ENCODE peak calls at places on chromosomes 6 and 20, in nine cellular contexts. U, X, J, Y, N, A, E, C and H are unnamed samples.

GRCh38 chr20:50396623-50397022 is 113.6 kb upstream of the PTPN1 start:
- DNase-seq in U (no peak), J (no peak), Y (no peak), C (no peak), A (no peak), X (no peak), E (no peak), N (no peak), H (no peak)

GRCh38 chr20:50919567-50919966 is 11.7 kb downstream of the ADNP start:
- DNase-seq in E (no peak), Y (peak; percentile 53), N (no peak), A (peak; percentile 70), U (no peak), C (peak; percentile 58), J (peak; percentile 91), X (no peak), H (peak; percentile 89)

GRCh38 chr20:44200371-44200770 is 10.2 kb downstream of the OSER1 start:
- DNase-seq in J (no peak), E (no peak), U (no peak), X (no peak), C (no peak), A (peak; percentile 21), Y (no peak), N (no peak), H (no peak)

GRCh38 chr6:165146456-165146855 is 162.9 kb downstream of the C6orf118 start:
- DNase-seq in C (no peak), U (no peak), N (peak; percentile 12), Y (no peak), E (no peak), J (no peak), X (no peak), A (no peak), H (no peak)

GRCh38 chr6:39892490-39893129 is 41.7 kb downstream of the MOCS1 start:
- DNase-seq in C (peak; percentile 44), U (peak; percentile 70), E (peak; percentile 74), J (peak; percentile 17), X (peak; percentile 54), A (peak; percentile 54), N (peak; percentile 72), Y (peak; percentile 26), H (peak; percentile 79)

GRCh38 chr6:3208096-3208774 is 19.2 kb downstream of the TUBB2B start:
- DNase-seq in C (no peak), E (no peak), N (no peak), U (peak; percentile 27), X (no peak), J (peak; percentile 91), A (peak; percentile 96), Y (peak; percentile 96), H (peak; percentile 98)

GRCh38 chr20:38260025-38260377 is 534 bp downstream of the KIAA1755 start:
- DNase-seq in N (no peak), A (peak; percentile 41), Y (peak; percentile 32), J (no peak), C (no peak), X (no peak), U (no peak), E (no peak), H (peak; percentile 50)

GRCh38 chr20:12394786-12395185 is 477.1 kb downstream of the BTBD3 start:
- DNase-seq in U (no peak), X (peak; percentile 28), J (peak; percentile 59), E (peak; percentile 69), Y (no peak), C (peak; percentile 70), N (peak; percentile 29), A (no peak), H (no peak)

GRCh38 chr6:166277021-166277420 is 31.2 kb downstream of the PRR18 start:
- DNase-seq in E (no peak), N (peak; percentile 44), A (peak; percentile 70), U (no peak), Y (peak; percentile 63), X (no peak), J (no peak), C (no peak), H (peak; percentile 53)

GRCh38 chr6:372336-372911 is 19.1 kb upstream of the IRF4 start:
- DNase-seq in A (no peak), U (no peak), N (no peak), C (no peak), X (no peak), E (no peak), J (no peak), Y (no peak), H (no peak)

GRCh38 chr6:53651149-53651763 is 14.3 kb downstream of the KLHL31 start:
- DNase-seq in N (peak; percentile 81), A (peak; percentile 65), Y (peak; percentile 45), X (peak; percentile 79), J (peak; percentile 79), C (peak; percentile 90), E (peak; percentile 70), U (peak; percentile 43), H (peak; percentile 88)

GRCh38 chr20:14879020-14879697 is 541.7 kb upstream of the FLRT3 start:
- DNase-seq in A (peak; percentile 81), X (peak; percentile 45), J (peak; percentile 95), Y (peak; percentile 77), U (no peak), E (no peak), N (no peak), C (peak; percentile 98), H (peak; percentile 95)

DNA sequence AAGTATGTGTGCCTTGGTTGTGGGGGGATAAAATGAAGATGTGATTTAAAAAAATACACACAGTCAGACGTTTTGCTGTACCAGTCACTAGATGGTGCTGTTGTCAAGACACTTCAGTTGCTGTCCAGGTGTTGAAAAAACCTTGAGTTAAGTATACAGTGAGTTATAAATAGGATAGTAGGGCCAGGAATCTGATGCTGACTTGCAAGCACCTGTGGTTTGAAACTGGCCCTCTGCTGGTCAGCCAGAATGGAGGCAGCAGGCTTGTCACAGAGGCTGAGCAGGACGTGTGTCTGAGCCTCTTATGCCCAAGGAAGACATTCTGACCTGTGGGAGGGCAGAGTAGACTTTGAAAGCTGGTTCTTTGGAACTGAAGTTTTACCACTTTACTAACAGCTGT is 27.8 kb downstream of the RNF8 start:
- DNase-seq in Y (peak; percentile 59), J (peak; percentile 68), X (peak; percentile 97), A (peak; percentile 72), E (peak; percentile 78), N (peak; percentile 70), U (peak; percentile 65), C (peak; percentile 88), H (peak; percentile 67)
- H3K9ac ChIP-seq in Y (no peak overlapping the region), J (no peak overlapping the region), X (peak overlapping the region; percentile 16), A (no peak overlapping the region), E (no peak overlapping the region), N (no peak overlapping the region), U (no peak overlapping the region), C (no peak overlapping the region), H (no peak overlapping the region)

DNA sequence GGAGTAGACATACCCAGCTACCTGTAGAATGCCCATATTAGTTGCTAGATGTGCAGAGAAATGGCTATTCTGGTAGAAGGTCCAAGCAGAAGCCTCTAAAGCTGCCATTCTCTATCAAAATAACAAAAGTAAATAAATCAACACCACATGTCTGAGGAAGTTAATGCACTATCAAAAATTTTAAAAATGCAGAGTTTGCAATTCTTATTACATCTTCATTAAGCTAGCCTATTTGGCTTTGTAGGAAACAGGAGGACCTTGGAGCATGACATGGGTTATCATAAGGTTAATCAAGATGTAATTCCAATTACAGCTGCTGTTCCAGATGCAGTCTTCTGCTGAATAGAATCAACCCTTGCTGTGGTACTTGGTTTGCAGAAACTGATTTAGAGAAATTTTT is 188.4 kb downstream of the TBX18 start:
- DNase-seq in E (no peak), A (no peak), C (no peak), J (no peak), N (no peak), U (no peak), Y (no peak), X (no peak), H (no peak)
- H3K79me2 ChIP-seq in E (no peaks in the 10 kb centered on the region), A (no peaks in the 10 kb centered on the region), C (no peaks in the 10 kb centered on the region), J (no peaks in the 10 kb centered on the region), N (no peaks in the 10 kb centered on the region), U (no peaks in the 10 kb centered on the region), Y (no peaks in the 10 kb centered on the region), X (no peaks in the 10 kb centered on the region), H (no peaks in the 10 kb centered on the region)

GRCh38 chr20:57618766-57619052 is 1.5 kb downstream of the ZBP1 start:
- DNase-seq in X (no peak), N (no peak), A (no peak), E (no peak), Y (no peak), U (no peak), C (no peak), J (no peak), H (no peak)
- H3K9ac ChIP-seq in X (peak overlapping the region; percentile 84), N (no peak overlapping the region), A (no peak overlapping the region), E (no peak overlapping the region), Y (no peak overlapping the region), U (no peak overlapping the region), C (no peak overlapping the region), J (no peak overlapping the region), H (no peak overlapping the region)

DNA sequence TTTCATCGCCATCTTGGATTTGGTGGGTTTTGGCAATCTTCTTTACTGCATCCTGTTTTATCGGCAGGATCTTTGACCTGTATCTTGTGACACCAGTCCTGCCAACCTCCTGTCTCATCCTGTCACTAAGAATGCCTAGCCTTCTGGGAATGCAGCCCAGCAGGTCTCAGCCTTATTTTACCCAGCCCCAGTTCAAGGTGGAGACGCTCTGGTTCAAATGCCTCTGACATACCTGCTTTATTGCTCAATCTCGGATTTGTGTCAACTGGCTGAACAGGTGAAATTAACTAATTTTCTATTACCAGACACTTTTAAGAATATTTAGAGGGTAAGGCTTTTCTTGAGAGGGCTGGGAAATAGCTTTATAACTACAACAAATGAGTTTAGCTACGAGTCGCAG is 102.5 kb downstream of the SASH1 start:
- DNase-seq in A (no peak), Y (no peak), U (no peak), X (no peak), N (no peak), J (no peak), E (no peak), C (peak; percentile 75), H (no peak)
- H3K79me2 ChIP-seq in A (no peaks in the 10 kb centered on the region), Y (no peaks in the 10 kb centered on the region), U (no peaks in the 10 kb centered on the region), X (no peaks in the 10 kb centered on the region), N (no peaks in the 10 kb centered on the region), J (no peaks in the 10 kb centered on the region), E (no peaks in the 10 kb centered on the region), C (no peaks in the 10 kb centered on the region), H (peaks cover 66% of the 10 kb centered on the region)

DNA sequence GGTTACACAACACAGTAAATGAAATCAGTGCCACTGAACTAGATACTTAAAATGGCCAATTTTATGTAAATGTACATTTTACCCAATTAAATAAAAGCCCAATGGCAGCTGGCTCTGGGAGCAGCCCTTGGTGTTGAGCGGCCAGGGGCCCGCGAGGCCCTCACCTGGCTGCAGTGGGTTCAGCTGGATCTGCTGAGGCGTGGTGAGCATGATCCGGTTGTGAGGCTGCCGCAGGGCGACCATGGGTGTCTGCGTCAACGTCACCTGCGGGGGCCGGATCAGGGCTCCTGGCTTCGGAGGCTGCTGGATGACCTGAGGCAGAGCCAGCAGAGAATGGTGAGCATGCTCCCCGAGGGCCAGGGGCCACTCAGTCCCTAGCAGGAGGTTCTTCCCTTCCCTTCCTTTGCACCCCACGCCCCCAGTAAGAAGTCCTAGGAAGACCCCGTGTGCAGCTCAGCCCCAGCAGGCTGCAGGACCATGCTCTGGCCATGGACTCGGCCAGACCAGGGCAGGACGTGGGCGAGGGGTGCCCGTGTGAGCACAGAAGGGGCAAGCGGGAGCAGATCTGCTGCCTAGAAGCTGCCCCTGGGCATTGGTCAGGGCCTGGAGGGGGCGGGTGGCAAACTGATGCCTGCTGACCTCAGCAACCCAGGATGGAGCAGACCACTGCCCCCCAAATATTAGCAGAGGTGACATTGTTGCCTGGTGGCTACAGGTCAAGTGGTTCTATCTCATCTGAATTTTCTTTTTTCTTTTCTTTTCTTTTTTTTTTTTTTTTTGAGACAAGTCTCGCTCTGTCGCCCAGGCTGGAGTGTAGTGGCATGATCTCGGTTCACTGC is 61.9 kb downstream of the TAF4 start:
- DNase-seq in E (no peak), X (no peak), C (no peak), Y (no peak), A (no peak), J (no peak), N (no peak), U (no peak), H (no peak)
- H3K9ac ChIP-seq in E (no peak overlapping the region), X (no peak overlapping the region), C (no peak overlapping the region), Y (no peak overlapping the region), A (no peak overlapping the region), J (no peak overlapping the region), N (no peak overlapping the region), U (peak overlapping the region; percentile 46), H (no peak overlapping the region)